ENCODE peak calls at places on chromosomes 5 and 9, in eight cellular contexts. One of them, this sample, is unnamed.

GRCh38 chr9:109132473-109133095 is 12.8 kb upstream of the TMEM245 start:
- DNase-seq in heart right ventricle: no peak
- DNase-seq in ascending aorta: no peak
- DNase-seq in tibial artery: no peak
- DNase-seq in SJSA1: no peak
- DNase-seq in HCT116: no peak
- DNase-seq in mammary epithelial cell: no peak
- DNase-seq in GM23248: no peak
- DNase-seq in this sample: no peak

GRCh38 chr5:78328585-78329173 is 31.7 kb upstream of the SCAMP1 start:
- DNase-seq in heart right ventricle: no peak
- DNase-seq in GM23248: peak; percentile 48
- DNase-seq in tibial artery: no peak
- DNase-seq in mammary epithelial cell: peak; percentile 46
- DNase-seq in ascending aorta: no peak
- DNase-seq in SJSA1: no peak
- DNase-seq in HCT116: no peak
- DNase-seq in this sample: no peak

GRCh38 chr5:178355662-178356061 is 123.1 kb upstream of the PHYKPL start:
- DNase-seq in HCT116: no peak
- DNase-seq in GM23248: no peak
- DNase-seq in mammary epithelial cell: no peak
- DNase-seq in tibial artery: no peak
- DNase-seq in ascending aorta: no peak
- DNase-seq in SJSA1: no peak
- DNase-seq in heart right ventricle: no peak
- DNase-seq in this sample: no peak

GRCh38 chr9:90000925-90001324 is 396.1 kb downstream of the GADD45G start:
- DNase-seq in HCT116: no peak
- DNase-seq in SJSA1: no peak
- DNase-seq in heart right ventricle: no peak
- DNase-seq in tibial artery: no peak
- DNase-seq in GM23248: no peak
- DNase-seq in mammary epithelial cell: no peak
- DNase-seq in ascending aorta: no peak
- DNase-seq in this sample: no peak

GRCh38 chr5:123670981-123671557 is 159.1 kb downstream of the CSNK1G3 start:
- DNase-seq in SJSA1: peak; percentile 82
- DNase-seq in ascending aorta: no peak
- DNase-seq in GM23248: peak; percentile 51
- DNase-seq in heart right ventricle: no peak
- DNase-seq in HCT116: peak; percentile 34
- DNase-seq in tibial artery: no peak
- DNase-seq in mammary epithelial cell: peak; percentile 23
- DNase-seq in this sample: no peak

GRCh38 chr9:76374702-76375543 is 19.3 kb downstream of the RFK start:
- DNase-seq in heart right ventricle: peak; percentile 66
- DNase-seq in mammary epithelial cell: peak; percentile 72
- DNase-seq in SJSA1: peak; percentile 77
- DNase-seq in ascending aorta: no peak
- DNase-seq in HCT116: no peak
- DNase-seq in GM23248: peak; percentile 80
- DNase-seq in tibial artery: no peak
- DNase-seq in this sample: peak; percentile 69

GRCh38 chr5:122153230-122153629 is 23.9 kb downstream of the ZNF474 start:
- DNase-seq in SJSA1: peak; percentile 68
- DNase-seq in tibial artery: no peak
- DNase-seq in heart right ventricle: no peak
- DNase-seq in GM23248: peak; percentile 90
- DNase-seq in mammary epithelial cell: peak; percentile 58
- DNase-seq in ascending aorta: no peak
- DNase-seq in HCT116: no peak
- DNase-seq in this sample: no peak

GRCh38 chr5:78899922-78900362 is 85.2 kb downstream of the ARSB start:
- DNase-seq in SJSA1: peak; percentile 42
- DNase-seq in HCT116: peak; percentile 44
- DNase-seq in GM23248: peak; percentile 64
- DNase-seq in mammary epithelial cell: peak; percentile 44
- DNase-seq in heart right ventricle: no peak
- DNase-seq in ascending aorta: no peak
- DNase-seq in tibial artery: no peak
- DNase-seq in this sample: no peak

GRCh38 chr5:157069949-157070348 is 11.0 kb upstream of the HAVCR1 start:
- DNase-seq in ascending aorta: no peak
- DNase-seq in HCT116: no peak
- DNase-seq in tibial artery: no peak
- DNase-seq in SJSA1: no peak
- DNase-seq in GM23248: no peak
- DNase-seq in heart right ventricle: no peak
- DNase-seq in mammary epithelial cell: no peak
- DNase-seq in this sample: no peak

GRCh38 chr5:160656961-160657570 is 194.9 kb downstream of the ATP10B start:
- DNase-seq in HCT116: no peak
- DNase-seq in GM23248: no peak
- DNase-seq in SJSA1: no peak
- DNase-seq in ascending aorta: no peak
- DNase-seq in heart right ventricle: no peak
- DNase-seq in tibial artery: no peak
- DNase-seq in mammary epithelial cell: no peak
- DNase-seq in this sample: no peak

GRCh38 chr5:124742983-124743533 is 3.4 kb downstream of the ZNF608 start:
- DNase-seq in GM23248: peak; percentile 85
- DNase-seq in mammary epithelial cell: peak; percentile 92
- DNase-seq in HCT116: peak; percentile 81
- DNase-seq in heart right ventricle: no peak
- DNase-seq in ascending aorta: no peak
- DNase-seq in SJSA1: peak; percentile 88
- DNase-seq in tibial artery: peak; percentile 57
- DNase-seq in this sample: no peak

GRCh38 chr9:27124151-27124550 is 15.1 kb downstream of the TEK start:
- DNase-seq in heart right ventricle: no peak
- DNase-seq in SJSA1: no peak
- DNase-seq in HCT116: no peak
- DNase-seq in mammary epithelial cell: no peak
- DNase-seq in GM23248: peak; percentile 12
- DNase-seq in tibial artery: no peak
- DNase-seq in ascending aorta: no peak
- DNase-seq in this sample: no peak

GRCh38 chr5:95727764-95728191 is 3.4 kb upstream of the RHOBTB3 start:
- DNase-seq in tibial artery: no peak
- DNase-seq in mammary epithelial cell: peak; percentile 39
- DNase-seq in ascending aorta: no peak
- DNase-seq in heart right ventricle: no peak
- DNase-seq in SJSA1: no peak
- DNase-seq in HCT116: no peak
- DNase-seq in GM23248: peak; percentile 22
- DNase-seq in this sample: no peak

GRCh38 chr9:3189113-3189861 is 336.5 kb downstream of the RFX3 start:
- DNase-seq in SJSA1: no peak
- DNase-seq in heart right ventricle: no peak
- DNase-seq in ascending aorta: no peak
- DNase-seq in mammary epithelial cell: no peak
- DNase-seq in HCT116: no peak
- DNase-seq in tibial artery: no peak
- DNase-seq in GM23248: no peak
- DNase-seq in this sample: no peak

GRCh38 chr9:107447834-107448233 is 41.7 kb downstream of the KLF4 start:
- DNase-seq in ascending aorta: no peak
- DNase-seq in SJSA1: no peak
- DNase-seq in HCT116: no peak
- DNase-seq in heart right ventricle: no peak
- DNase-seq in mammary epithelial cell: no peak
- DNase-seq in GM23248: no peak
- DNase-seq in tibial artery: no peak
- DNase-seq in this sample: no peak

GRCh38 chr5:141777711-141778110 is 95.7 kb upstream of the ARAP3 start:
- DNase-seq in SJSA1: no peak
- DNase-seq in HCT116: no peak
- DNase-seq in mammary epithelial cell: no peak
- DNase-seq in GM23248: no peak
- DNase-seq in ascending aorta: no peak
- DNase-seq in heart right ventricle: no peak
- DNase-seq in tibial artery: no peak
- DNase-seq in this sample: no peak

DNA sequence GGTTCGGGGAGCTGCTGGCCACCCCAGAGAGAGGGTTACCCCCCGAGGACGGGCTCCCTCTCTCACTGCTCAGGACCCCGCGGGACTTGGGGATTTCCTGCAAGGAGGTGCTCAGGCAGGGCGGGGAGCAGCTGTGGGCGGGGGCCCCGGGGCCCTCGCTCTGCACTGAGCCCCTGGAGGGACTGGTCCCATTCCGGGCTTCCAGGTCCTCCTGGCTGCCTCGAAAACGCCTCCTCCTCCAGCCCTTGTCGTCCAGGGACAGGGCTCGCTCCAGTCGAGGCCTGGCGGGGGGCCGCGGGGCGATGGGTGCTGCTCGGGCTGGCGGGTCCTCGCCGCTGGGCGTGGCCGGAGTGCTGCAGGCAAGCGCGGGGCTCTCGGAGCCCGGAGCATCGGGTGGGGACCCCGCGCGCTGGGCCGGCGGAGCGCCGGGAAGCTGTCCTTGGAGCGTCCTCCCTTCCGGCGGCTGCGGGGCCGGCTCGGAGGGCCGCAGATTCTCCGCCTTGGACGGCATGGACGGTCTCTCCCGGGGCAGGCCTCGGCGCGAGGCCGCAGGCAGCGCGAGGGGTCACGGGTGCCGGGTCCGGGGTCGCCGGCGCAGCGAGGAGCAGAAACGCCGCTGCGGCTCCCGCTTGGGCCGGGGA is 616 bp downstream of the INPP5E start:
- DNase-seq in GM23248: peak; percentile 60
- DNase-seq in mammary epithelial cell: peak; percentile 59
- DNase-seq in heart right ventricle: peak; percentile 33
- DNase-seq in tibial artery: no peak
- DNase-seq in ascending aorta: no peak
- DNase-seq in HCT116: no peak
- DNase-seq in SJSA1: peak; percentile 48
- DNase-seq in this sample: no peak
- H3K27ac ChIP-seq in GM23248: peak overlapping the region; percentile 38
- H3K27ac ChIP-seq in mammary epithelial cell: peak overlapping the region; percentile 19
- H3K27ac ChIP-seq in heart right ventricle: peak overlapping the region; percentile 86
- H3K27ac ChIP-seq in tibial artery: peak overlapping the region; percentile 68
- H3K27ac ChIP-seq in ascending aorta: peak overlapping the region; percentile 6
- H3K27ac ChIP-seq in HCT116: peak overlapping the region; percentile 88
- H3K27ac ChIP-seq in SJSA1: peak overlapping the region; percentile 71
- H3K27ac ChIP-seq in this sample: peak overlapping the region; percentile 91

DNA sequence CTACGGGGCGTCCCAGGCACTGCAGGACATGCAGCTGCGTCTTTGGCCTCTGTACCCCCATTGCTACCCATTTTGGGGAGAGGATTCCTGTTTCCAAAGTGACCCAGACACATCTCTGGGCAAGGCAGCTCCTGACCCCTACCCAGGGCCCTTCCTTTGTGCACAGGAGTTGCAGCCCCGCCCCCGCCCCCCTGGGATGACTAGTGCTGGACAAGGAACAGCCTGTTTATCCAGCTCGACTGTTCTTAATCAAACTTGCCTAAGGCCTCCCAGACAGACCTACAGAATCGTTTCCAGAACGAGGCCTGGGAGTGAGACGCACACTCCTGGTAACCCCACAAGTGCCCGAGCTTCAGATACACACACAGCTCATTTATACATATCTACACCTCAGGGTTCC is 13.2 kb downstream of the DIPK1B start:
- DNase-seq in mammary epithelial cell: peak; percentile 74
- DNase-seq in heart right ventricle: no peak
- DNase-seq in GM23248: peak; percentile 78
- DNase-seq in ascending aorta: no peak
- DNase-seq in SJSA1: no peak
- DNase-seq in tibial artery: no peak
- DNase-seq in HCT116: no peak
- DNase-seq in this sample: no peak
- H3K4me3 ChIP-seq in mammary epithelial cell: peak overlapping the region; percentile 31
- H3K4me3 ChIP-seq in heart right ventricle: peak overlapping the region; percentile 74
- H3K4me3 ChIP-seq in GM23248: peak overlapping the region; percentile 84
- H3K4me3 ChIP-seq in ascending aorta: peak overlapping the region; percentile 81
- H3K4me3 ChIP-seq in SJSA1: no peak overlapping the region
- H3K4me3 ChIP-seq in tibial artery: no peak overlapping the region
- H3K4me3 ChIP-seq in HCT116: no peak overlapping the region
- H3K4me3 ChIP-seq in this sample: peak overlapping the region; percentile 85

GRCh38 chr5:55622460-55622859 is 87.7 kb upstream of the PLPP1 start:
- DNase-seq in HCT116: no peak
- DNase-seq in tibial artery: no peak
- DNase-seq in ascending aorta: no peak
- DNase-seq in GM23248: no peak
- DNase-seq in mammary epithelial cell: no peak
- DNase-seq in SJSA1: no peak
- DNase-seq in heart right ventricle: no peak
- DNase-seq in this sample: no peak

GRCh38 chr5:55620009-55620770 is 85.4 kb upstream of the PLPP1 start:
- DNase-seq in ascending aorta: no peak
- DNase-seq in mammary epithelial cell: no peak
- DNase-seq in HCT116: no peak
- DNase-seq in SJSA1: no peak
- DNase-seq in GM23248: no peak
- DNase-seq in tibial artery: no peak
- DNase-seq in heart right ventricle: no peak
- DNase-seq in this sample: no peak

GRCh38 chr5:55620781-55621180 is 86.0 kb upstream of the PLPP1 start:
- DNase-seq in GM23248: no peak
- DNase-seq in tibial artery: no peak
- DNase-seq in SJSA1: no peak
- DNase-seq in ascending aorta: no peak
- DNase-seq in heart right ventricle: no peak
- DNase-seq in HCT116: no peak
- DNase-seq in mammary epithelial cell: no peak
- DNase-seq in this sample: no peak

GRCh38 chr5:55621218-55621617 is 86.5 kb upstream of the PLPP1 start:
- DNase-seq in SJSA1: no peak
- DNase-seq in heart right ventricle: no peak
- DNase-seq in GM23248: no peak
- DNase-seq in HCT116: no peak
- DNase-seq in tibial artery: no peak
- DNase-seq in ascending aorta: no peak
- DNase-seq in mammary epithelial cell: no peak
- DNase-seq in this sample: no peak

DNA sequence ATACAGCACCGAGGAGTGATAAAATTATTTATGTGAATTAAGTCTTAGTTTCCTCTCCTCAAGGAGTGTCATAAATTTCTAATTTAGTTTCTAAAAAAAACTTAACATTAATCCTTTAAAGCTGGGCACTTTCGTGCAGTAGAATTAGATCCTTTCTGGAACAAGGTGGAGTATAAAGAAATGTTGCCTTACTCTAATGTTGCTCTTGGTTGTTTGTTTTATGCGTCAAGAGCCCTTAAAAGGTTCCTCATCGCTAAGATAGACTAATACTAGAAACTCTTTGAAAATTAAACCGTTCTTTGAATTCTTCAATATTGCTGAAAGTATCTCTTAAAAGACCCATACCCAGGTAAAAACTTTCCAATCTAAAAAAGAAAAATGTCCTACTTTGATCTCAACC is 83.6 kb upstream of the PLPP1 start:
- DNase-seq in mammary epithelial cell: no peak
- DNase-seq in SJSA1: no peak
- DNase-seq in tibial artery: no peak
- DNase-seq in GM23248: no peak
- DNase-seq in HCT116: no peak
- DNase-seq in heart right ventricle: no peak
- DNase-seq in ascending aorta: no peak
- DNase-seq in this sample: no peak
- H3K27ac ChIP-seq in mammary epithelial cell: no peak overlapping the region
- H3K27ac ChIP-seq in SJSA1: no peak overlapping the region
- H3K27ac ChIP-seq in tibial artery: no peak overlapping the region
- H3K27ac ChIP-seq in GM23248: no peak overlapping the region
- H3K27ac ChIP-seq in HCT116: no peak overlapping the region
- H3K27ac ChIP-seq in heart right ventricle: no peak overlapping the region
- H3K27ac ChIP-seq in ascending aorta: no peak overlapping the region
- H3K27ac ChIP-seq in this sample: no peak overlapping the region

GRCh38 chr9:127785933-127786772 is at the start of gene CDK9:
- DNase-seq in SJSA1: peak; percentile 84
- DNase-seq in mammary epithelial cell: peak; percentile 84
- DNase-seq in ascending aorta: no peak
- DNase-seq in HCT116: peak; percentile 73
- DNase-seq in heart right ventricle: peak; percentile 92
- DNase-seq in GM23248: peak; percentile 97
- DNase-seq in tibial artery: peak; percentile 94
- DNase-seq in this sample: peak; percentile 91
- H3K4me3 ChIP-seq in SJSA1: peak within 1 kb of the TSS; percentile 99
- H3K4me3 ChIP-seq in mammary epithelial cell: peak within 1 kb of the TSS; percentile 70
- H3K4me3 ChIP-seq in ascending aorta: peak within 1 kb of the TSS; percentile 84
- H3K4me3 ChIP-seq in HCT116: peak within 1 kb of the TSS; percentile 76
- H3K4me3 ChIP-seq in heart right ventricle: peak within 1 kb of the TSS; percentile 100
- H3K4me3 ChIP-seq in GM23248: peak within 1 kb of the TSS; percentile 96
- H3K4me3 ChIP-seq in tibial artery: peak within 1 kb of the TSS; percentile 85
- H3K4me3 ChIP-seq in this sample: peak within 1 kb of the TSS; percentile 90

This sample was measured in left ventricle myocardium inferior.